ENCODE peak calls at places on chromosomes 1 and 21, in nine cellular contexts. One of them, this sample, is unnamed.

GRCh38 chr1:79105499-79105898 is 99.0 kb upstream of the ADGRL4 start:
- DNase-seq in gastrocnemius medialis: no peak
- DNase-seq in heart right ventricle: no peak
- DNase-seq in trophoblast cell: no peak
- DNase-seq in esophagus squamous epithelium: no peak
- DNase-seq in testis: no peak
- DNase-seq in pancreas: no peak
- DNase-seq in psoas muscle: no peak
- DNase-seq in upper lobe of right lung: no peak
- DNase-seq in this sample: no peak

GRCh38 chr1:58932820-58933598 is 149.2 kb upstream of the JUN start:
- DNase-seq in pancreas: peak; percentile 76
- DNase-seq in trophoblast cell: peak; percentile 55
- DNase-seq in gastrocnemius medialis: peak; percentile 59
- DNase-seq in psoas muscle: peak; percentile 34
- DNase-seq in testis: no peak
- DNase-seq in esophagus squamous epithelium: no peak
- DNase-seq in upper lobe of right lung: peak; percentile 89
- DNase-seq in heart right ventricle: no peak
- DNase-seq in this sample: no peak

GRCh38 chr1:6995789-6996188 is 210.5 kb downstream of the CAMTA1 start:
- DNase-seq in trophoblast cell: no peak
- DNase-seq in heart right ventricle: no peak
- DNase-seq in upper lobe of right lung: no peak
- DNase-seq in gastrocnemius medialis: no peak
- DNase-seq in psoas muscle: no peak
- DNase-seq in testis: no peak
- DNase-seq in pancreas: no peak
- DNase-seq in esophagus squamous epithelium: no peak
- DNase-seq in this sample: no peak

GRCh38 chr1:31523769-31524168 is 52.5 kb upstream of the TINAGL1 start:
- DNase-seq in pancreas: no peak
- DNase-seq in psoas muscle: peak; percentile 42
- DNase-seq in heart right ventricle: no peak
- DNase-seq in testis: peak; percentile 37
- DNase-seq in gastrocnemius medialis: peak; percentile 42
- DNase-seq in trophoblast cell: peak; percentile 63
- DNase-seq in esophagus squamous epithelium: no peak
- DNase-seq in upper lobe of right lung: peak; percentile 87
- DNase-seq in this sample: no peak

GRCh38 chr1:32200226-32201010 is at the start of gene CCDC28B:
- DNase-seq in psoas muscle: peak; percentile 77
- DNase-seq in testis: peak; percentile 73
- DNase-seq in upper lobe of right lung: peak; percentile 72
- DNase-seq in esophagus squamous epithelium: no peak
- DNase-seq in trophoblast cell: peak; percentile 49
- DNase-seq in gastrocnemius medialis: peak; percentile 70
- DNase-seq in heart right ventricle: peak; percentile 71
- DNase-seq in pancreas: peak; percentile 49
- DNase-seq in this sample: peak; percentile 75

GRCh38 chr1:166766942-166767341 is 72.3 kb upstream of the POGK start:
- DNase-seq in upper lobe of right lung: no peak
- DNase-seq in pancreas: no peak
- DNase-seq in testis: no peak
- DNase-seq in trophoblast cell: no peak
- DNase-seq in gastrocnemius medialis: no peak
- DNase-seq in esophagus squamous epithelium: no peak
- DNase-seq in psoas muscle: no peak
- DNase-seq in heart right ventricle: no peak
- DNase-seq in this sample: no peak

GRCh38 chr1:204266504-204267034 is 52.8 kb upstream of the GOLT1A start:
- DNase-seq in pancreas: peak; percentile 70
- DNase-seq in trophoblast cell: no peak
- DNase-seq in upper lobe of right lung: peak; percentile 15
- DNase-seq in esophagus squamous epithelium: no peak
- DNase-seq in gastrocnemius medialis: no peak
- DNase-seq in psoas muscle: no peak
- DNase-seq in heart right ventricle: no peak
- DNase-seq in testis: no peak
- DNase-seq in this sample: no peak

GRCh38 chr1:17717595-17717994 is 37.5 kb upstream of the ACTL8 start:
- DNase-seq in heart right ventricle: no peak
- DNase-seq in psoas muscle: no peak
- DNase-seq in trophoblast cell: no peak
- DNase-seq in esophagus squamous epithelium: no peak
- DNase-seq in testis: no peak
- DNase-seq in pancreas: no peak
- DNase-seq in upper lobe of right lung: no peak
- DNase-seq in gastrocnemius medialis: no peak
- DNase-seq in this sample: no peak

GRCh38 chr1:224879404-224879803 is 50.1 kb upstream of the DNAH14 start:
- DNase-seq in pancreas: no peak
- DNase-seq in trophoblast cell: no peak
- DNase-seq in heart right ventricle: no peak
- DNase-seq in upper lobe of right lung: no peak
- DNase-seq in esophagus squamous epithelium: no peak
- DNase-seq in psoas muscle: no peak
- DNase-seq in gastrocnemius medialis: no peak
- DNase-seq in testis: no peak
- DNase-seq in this sample: no peak

GRCh38 chr1:14733779-14734140 is 135.3 kb downstream of the KAZN start:
- DNase-seq in gastrocnemius medialis: no peak
- DNase-seq in upper lobe of right lung: no peak
- DNase-seq in trophoblast cell: no peak
- DNase-seq in testis: no peak
- DNase-seq in esophagus squamous epithelium: no peak
- DNase-seq in heart right ventricle: no peak
- DNase-seq in psoas muscle: no peak
- DNase-seq in pancreas: no peak
- DNase-seq in this sample: no peak
- H3K4me3 ChIP-seq in gastrocnemius medialis: no peak overlapping the region
- H3K4me3 ChIP-seq in upper lobe of right lung: no peak overlapping the region
- H3K4me3 ChIP-seq in trophoblast cell: no peak overlapping the region
- H3K4me3 ChIP-seq in testis: no peak overlapping the region
- H3K4me3 ChIP-seq in esophagus squamous epithelium: no peak overlapping the region
- H3K4me3 ChIP-seq in heart right ventricle: no peak overlapping the region
- H3K4me3 ChIP-seq in psoas muscle: no peak overlapping the region
- H3K4me3 ChIP-seq in pancreas: no peak overlapping the region
- H3K4me3 ChIP-seq in this sample: no peak overlapping the region

GRCh38 chr1:159700312-159700711 is 14.1 kb downstream of the CRP start:
- DNase-seq in trophoblast cell: no peak
- DNase-seq in upper lobe of right lung: no peak
- DNase-seq in testis: no peak
- DNase-seq in gastrocnemius medialis: no peak
- DNase-seq in pancreas: no peak
- DNase-seq in heart right ventricle: no peak
- DNase-seq in esophagus squamous epithelium: no peak
- DNase-seq in psoas muscle: no peak
- DNase-seq in this sample: no peak

GRCh38 chr1:159707473-159707872 is 6.9 kb downstream of the CRP start:
- DNase-seq in testis: no peak
- DNase-seq in upper lobe of right lung: no peak
- DNase-seq in psoas muscle: no peak
- DNase-seq in gastrocnemius medialis: no peak
- DNase-seq in esophagus squamous epithelium: no peak
- DNase-seq in pancreas: no peak
- DNase-seq in heart right ventricle: no peak
- DNase-seq in trophoblast cell: no peak
- DNase-seq in this sample: no peak

GRCh38 chr1:159705251-159705910 is 9.0 kb downstream of the CRP start:
- DNase-seq in trophoblast cell: no peak
- DNase-seq in gastrocnemius medialis: no peak
- DNase-seq in esophagus squamous epithelium: no peak
- DNase-seq in psoas muscle: no peak
- DNase-seq in pancreas: no peak
- DNase-seq in testis: no peak
- DNase-seq in heart right ventricle: no peak
- DNase-seq in upper lobe of right lung: no peak
- DNase-seq in this sample: no peak

GRCh38 chr1:159705911-159706270 is 8.5 kb downstream of the CRP start:
- DNase-seq in heart right ventricle: no peak
- DNase-seq in psoas muscle: no peak
- DNase-seq in pancreas: no peak
- DNase-seq in trophoblast cell: no peak
- DNase-seq in esophagus squamous epithelium: no peak
- DNase-seq in testis: no peak
- DNase-seq in gastrocnemius medialis: no peak
- DNase-seq in upper lobe of right lung: no peak
- DNase-seq in this sample: no peak
- H3K27ac ChIP-seq in heart right ventricle: no peak overlapping the region
- H3K27ac ChIP-seq in psoas muscle: no peak overlapping the region
- H3K27ac ChIP-seq in pancreas: no peak overlapping the region
- H3K27ac ChIP-seq in trophoblast cell: peak overlapping the region; percentile 40
- H3K27ac ChIP-seq in esophagus squamous epithelium: no peak overlapping the region
- H3K27ac ChIP-seq in testis: no peak overlapping the region
- H3K27ac ChIP-seq in gastrocnemius medialis: no peak overlapping the region
- H3K27ac ChIP-seq in upper lobe of right lung: no peak overlapping the region
- H3K27ac ChIP-seq in this sample: no peak overlapping the region

DNA sequence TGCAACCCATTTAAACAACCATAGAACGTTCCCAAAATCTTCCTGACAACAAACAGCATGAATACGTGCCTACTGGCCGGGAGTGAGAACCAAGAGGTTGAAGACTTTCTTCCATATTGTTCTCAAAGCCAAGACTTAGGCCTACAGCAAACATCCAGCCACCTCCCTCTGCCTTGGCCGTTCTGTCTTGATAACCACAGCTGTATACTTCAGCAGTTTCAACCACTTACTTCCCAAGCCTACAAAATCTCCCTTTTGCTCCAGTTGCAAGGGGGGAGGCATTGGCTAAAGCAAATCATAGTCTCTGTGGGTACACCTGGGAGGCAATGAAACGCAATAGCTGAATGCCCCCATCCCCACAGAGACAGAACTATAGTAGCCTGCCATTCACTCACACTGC is 186.2 kb downstream of the PSMG1 start:
- DNase-seq in pancreas: no peak
- DNase-seq in esophagus squamous epithelium: no peak
- DNase-seq in trophoblast cell: no peak
- DNase-seq in psoas muscle: no peak
- DNase-seq in heart right ventricle: no peak
- DNase-seq in upper lobe of right lung: no peak
- DNase-seq in testis: no peak
- DNase-seq in gastrocnemius medialis: no peak
- DNase-seq in this sample: no peak
- H3K4me1 ChIP-seq in pancreas: no peaks in the 10 kb centered on the region
- H3K4me1 ChIP-seq in esophagus squamous epithelium: peaks cover 40% of the 10 kb centered on the region
- H3K4me1 ChIP-seq in trophoblast cell: peaks cover 3% of the 10 kb centered on the region
- H3K4me1 ChIP-seq in psoas muscle: peaks cover 17% of the 10 kb centered on the region
- H3K4me1 ChIP-seq in heart right ventricle: peaks cover 94% of the 10 kb centered on the region
- H3K4me1 ChIP-seq in upper lobe of right lung: peaks cover 46% of the 10 kb centered on the region
- H3K4me1 ChIP-seq in testis: peaks cover 23% of the 10 kb centered on the region
- H3K4me1 ChIP-seq in gastrocnemius medialis: peaks cover 12% of the 10 kb centered on the region
- H3K4me1 ChIP-seq in this sample: no peaks in the 10 kb centered on the region

DNA sequence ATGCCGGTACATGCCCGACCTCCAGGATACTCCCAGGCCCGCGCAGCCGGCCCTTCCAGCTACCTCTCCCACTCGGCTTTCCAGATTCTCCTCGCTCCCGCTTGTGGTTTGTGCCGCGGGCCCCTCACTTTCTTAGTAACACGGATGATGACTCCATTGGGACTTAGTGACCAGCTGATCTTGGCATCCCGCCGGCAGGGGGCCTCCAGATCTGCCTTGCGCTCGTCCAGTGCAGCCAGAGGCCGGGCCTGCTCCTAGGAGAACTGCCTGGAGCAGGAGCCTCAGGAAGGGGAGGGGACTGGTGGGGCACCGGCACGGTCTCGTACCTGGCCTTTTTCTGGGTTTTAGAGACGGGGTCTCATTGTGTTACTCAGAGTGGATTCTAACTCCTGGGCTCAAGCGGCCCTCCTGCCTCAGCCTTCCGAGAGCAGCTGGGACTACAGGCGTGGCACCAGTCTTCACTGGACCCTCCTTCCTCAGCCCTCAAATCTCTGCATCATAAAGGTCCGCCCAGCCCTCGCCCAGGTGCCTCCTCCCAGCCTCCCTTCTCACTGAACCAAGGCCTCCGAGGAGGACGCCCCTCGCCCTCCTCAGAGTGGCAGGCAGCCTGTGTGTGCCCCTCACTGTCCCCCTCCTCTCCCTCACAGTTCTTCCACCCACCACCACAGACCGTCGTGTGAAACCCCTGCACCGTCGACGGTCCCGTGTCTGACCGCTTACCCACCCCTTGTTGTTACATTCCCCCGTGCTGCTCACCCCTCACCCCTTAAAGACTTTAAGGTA is 78.6 kb downstream of the SLC25A24 start:
- DNase-seq in trophoblast cell: peak; percentile 22
- DNase-seq in gastrocnemius medialis: no peak
- DNase-seq in upper lobe of right lung: no peak
- DNase-seq in pancreas: no peak
- DNase-seq in esophagus squamous epithelium: no peak
- DNase-seq in heart right ventricle: peak; percentile 52
- DNase-seq in psoas muscle: peak; percentile 31
- DNase-seq in testis: peak; percentile 33
- DNase-seq in this sample: no peak
- H3K4me3 ChIP-seq in trophoblast cell: no peak overlapping the region
- H3K4me3 ChIP-seq in gastrocnemius medialis: no peak overlapping the region
- H3K4me3 ChIP-seq in upper lobe of right lung: no peak overlapping the region
- H3K4me3 ChIP-seq in pancreas: no peak overlapping the region
- H3K4me3 ChIP-seq in esophagus squamous epithelium: no peak overlapping the region
- H3K4me3 ChIP-seq in heart right ventricle: no peak overlapping the region
- H3K4me3 ChIP-seq in psoas muscle: no peak overlapping the region
- H3K4me3 ChIP-seq in testis: peak overlapping the region; percentile 8
- H3K4me3 ChIP-seq in this sample: no peak overlapping the region

DNA sequence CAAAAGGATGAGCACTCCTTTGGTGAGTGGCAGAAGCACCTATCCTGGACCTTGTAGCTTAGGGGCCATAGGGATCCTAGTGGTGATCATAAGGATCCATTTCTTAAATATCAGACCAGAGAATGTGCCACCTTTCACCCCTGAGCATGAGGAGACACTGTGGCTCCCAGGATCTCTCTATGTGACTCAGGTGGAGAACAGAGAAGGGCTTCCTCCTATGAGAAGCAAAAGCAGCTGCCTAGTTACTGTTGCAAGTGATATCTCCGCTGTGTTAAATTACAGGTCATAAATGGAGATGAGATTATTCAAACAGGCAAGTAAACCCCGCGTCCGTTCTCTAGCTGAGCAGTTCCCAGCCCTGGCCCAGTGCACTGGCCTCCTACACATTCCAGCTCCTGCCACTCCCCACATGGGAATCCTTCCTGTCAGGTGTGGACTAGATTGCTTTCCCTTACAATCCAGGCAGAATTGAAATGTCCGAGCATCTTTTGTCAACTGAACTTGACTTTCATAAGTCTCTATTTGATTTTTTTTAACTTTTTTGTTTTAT is 26.3 kb downstream of the CLEC20A start:
- DNase-seq in trophoblast cell: peak; percentile 55
- DNase-seq in gastrocnemius medialis: no peak
- DNase-seq in upper lobe of right lung: no peak
- DNase-seq in esophagus squamous epithelium: no peak
- DNase-seq in pancreas: no peak
- DNase-seq in testis: no peak
- DNase-seq in heart right ventricle: no peak
- DNase-seq in psoas muscle: no peak
- DNase-seq in this sample: no peak
- H3K27ac ChIP-seq in trophoblast cell: no peak overlapping the region
- H3K27ac ChIP-seq in gastrocnemius medialis: no peak overlapping the region
- H3K27ac ChIP-seq in upper lobe of right lung: no peak overlapping the region
- H3K27ac ChIP-seq in esophagus squamous epithelium: no peak overlapping the region
- H3K27ac ChIP-seq in pancreas: peak overlapping the region; percentile 23
- H3K27ac ChIP-seq in testis: no peak overlapping the region
- H3K27ac ChIP-seq in heart right ventricle: no peak overlapping the region
- H3K27ac ChIP-seq in psoas muscle: no peak overlapping the region
- H3K27ac ChIP-seq in this sample: no peak overlapping the region

This sample was measured in CD8-positive, alpha-beta memory T cell.